ENCODE peak calls at places on chromosomes 1 and 21, in five cellular contexts. F, H, V, X and S are unnamed samples.

GRCh38 chr1:207789386-207789785 is 37.5 kb downstream of the CD46 start:
- DNase-seq in V (no peak), H (no peak), F (no peak), X (no peak), S (no peak)

GRCh38 chr1:3327389-3327702 is 127.1 kb upstream of the ARHGEF16 start:
- DNase-seq in H (no peak), V (no peak), F (no peak), X (no peak), S (no peak)

GRCh38 chr1:241475688-241476087 is 43.9 kb downstream of the FH start:
- DNase-seq in X (no peak), F (no peak), V (no peak), H (no peak), S (no peak)

GRCh38 chr21:34075760-34076159 is 2.4 kb downstream of the MRPS6 start:
- DNase-seq in H (no peak), V (no peak), F (no peak), X (no peak), S (no peak)

GRCh38 chr21:45436371-45437040 is 31.5 kb downstream of the COL18A1 start:
- DNase-seq in F (no peak), V (no peak), H (no peak), X (no peak), S (no peak)

GRCh38 chr1:240178366-240178765 is 86.7 kb downstream of the FMN2 start:
- DNase-seq in F (no peak), H (no peak), V (no peak), X (no peak), S (no peak)

GRCh38 chr1:207825719-207826556 is 74.1 kb downstream of the CD46 start:
- DNase-seq in H (no peak), X (peak), F (peak), V (peak), S (no peak)

GRCh38 chr1:201376464-201377374 is 761 bp downstream of the TNNT2 start:
- DNase-seq in X (no peak), H (no peak), F (peak), V (no peak), S (no peak)

GRCh38 chr21:42127164-42128125 is 56.3 kb downstream of the UMODL1 start:
- DNase-seq in F (no peak), V (no peak), H (no peak), X (no peak), S (no peak)

DNA sequence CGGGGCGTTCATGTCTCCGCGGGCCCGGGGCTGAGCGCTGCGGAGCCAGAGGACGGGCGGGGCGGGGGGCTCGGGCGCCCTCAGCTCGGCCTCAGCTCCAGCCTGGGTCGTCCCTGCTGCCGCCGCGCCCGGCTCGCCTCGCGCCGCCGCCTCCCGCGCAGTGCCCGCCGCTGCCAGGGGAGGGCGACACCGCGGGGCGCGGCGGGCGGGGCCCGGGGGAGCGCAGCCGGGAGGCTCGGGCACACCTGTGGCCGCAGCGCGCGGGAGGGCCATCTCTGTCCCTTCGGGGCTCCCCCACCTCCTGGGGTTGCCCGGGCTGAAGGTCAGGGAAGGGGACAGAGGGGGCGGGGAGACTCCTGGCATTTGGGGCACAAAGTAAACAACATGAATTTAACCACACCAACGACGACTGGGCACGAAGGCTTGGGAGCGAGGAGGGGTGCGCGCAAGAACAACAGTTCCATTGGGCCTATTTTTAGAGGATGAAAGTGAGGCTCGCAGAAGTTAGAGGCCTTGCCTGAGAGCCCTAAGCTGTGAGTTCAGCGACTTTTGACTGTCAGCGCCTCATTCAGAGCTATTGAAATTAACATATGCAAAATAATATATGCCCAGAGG is at the start of gene FAM131C:
- DNase-seq in V (no peak), X (no peak), F (no peak), H (no peak), S (no peak)
- H3K4me3 ChIP-seq in V (peak), X (peak), F (peak), H (peak), S (peak)

DNA sequence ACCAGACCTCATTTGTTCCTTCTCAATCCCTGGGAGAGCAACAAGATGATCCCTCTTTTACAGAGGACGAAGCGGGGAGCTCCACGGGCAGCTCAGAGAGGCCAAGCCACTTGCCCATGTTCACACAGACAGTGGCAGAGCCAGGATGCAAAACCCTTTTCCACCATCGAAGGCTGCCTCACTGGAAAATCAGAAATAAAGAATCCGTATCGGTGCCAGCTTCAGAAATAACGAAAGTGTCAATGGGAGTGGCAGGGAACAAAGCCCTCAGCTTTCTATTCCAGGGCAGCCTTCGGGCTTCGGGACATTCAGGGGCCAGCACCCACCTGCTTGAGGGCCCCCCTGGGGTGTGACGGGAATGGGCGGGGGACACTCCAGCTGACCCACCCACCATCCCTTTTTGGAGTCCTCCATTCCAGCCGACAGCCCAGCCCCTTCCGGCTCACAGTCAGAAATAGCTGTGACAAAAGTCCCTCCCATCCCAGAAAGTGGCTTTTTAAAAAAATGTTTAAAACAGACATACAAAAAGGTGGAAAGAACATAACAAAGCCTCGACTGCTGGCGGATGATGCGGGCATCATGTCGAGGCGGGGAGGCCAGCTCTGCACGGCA is 6.0 kb downstream of the IFFO2 start:
- DNase-seq in X (peak), F (no peak), V (peak), H (no peak), S (no peak)
- H3K4me3 ChIP-seq in X (no peak), F (no peak), V (peak), H (peak), S (peak)

DNA sequence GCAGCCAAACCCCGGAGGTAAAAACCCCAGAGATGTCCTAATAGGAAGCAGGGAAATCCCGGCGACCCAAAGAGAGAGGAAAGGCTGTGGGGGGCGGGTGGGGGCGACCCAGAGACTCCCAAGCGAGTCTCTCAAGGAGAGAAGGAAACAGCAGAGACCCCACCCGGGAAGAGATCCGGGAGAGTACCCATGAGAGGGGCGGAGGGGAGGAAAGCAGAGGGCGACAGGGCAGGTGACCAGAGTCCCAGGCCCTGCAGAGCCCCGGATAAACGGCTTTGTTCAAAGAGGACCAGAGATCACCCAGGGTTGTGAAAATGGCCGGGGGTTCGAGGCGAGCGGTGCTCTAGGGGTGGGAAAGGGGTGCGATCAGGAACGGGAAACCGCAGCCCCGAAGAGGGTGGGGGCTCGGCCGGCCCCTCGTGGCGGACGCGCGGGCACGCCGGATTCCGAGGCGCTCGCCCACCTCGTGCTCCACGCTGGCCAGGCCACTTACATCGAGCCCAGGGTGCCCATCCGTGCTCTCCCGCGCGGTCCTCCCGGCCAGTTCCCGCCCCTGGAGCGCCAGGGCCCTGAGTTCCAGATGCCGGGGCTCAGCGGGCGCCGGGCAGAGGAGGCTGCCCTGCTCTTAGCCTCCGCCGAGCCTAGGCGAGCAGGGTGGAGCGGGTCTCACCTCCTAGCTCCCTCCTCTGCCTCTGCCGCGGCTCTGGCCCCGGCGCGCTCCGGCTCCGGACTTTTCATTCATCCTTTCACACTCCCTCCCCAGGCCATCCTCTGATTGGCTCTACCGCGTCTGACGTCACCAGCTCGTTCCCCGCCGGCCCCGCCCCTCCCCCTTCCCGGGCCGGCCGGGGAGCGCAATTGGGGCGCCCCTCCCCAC is 52.3 kb downstream of the RHBG start:
- DNase-seq in X (peak), V (peak), F (peak), H (no peak), S (peak)
- H3K4me3 ChIP-seq in X (no peak), V (peak), F (peak), H (peak), S (peak)

GRCh38 chr1:38990746-38991637 is at the start of gene AKIRIN1:
- DNase-seq in X (peak), F (peak), H (peak), V (peak), S (peak)

GRCh38 chr1:38992450-38993111 is 1.5 kb downstream of the AKIRIN1 start:
- DNase-seq in X (no peak), H (no peak), V (no peak), F (no peak), S (no peak)

GRCh38 chr1:38990401-38990745 is 703 bp upstream of the AKIRIN1 start:
- DNase-seq in V (no peak), X (no peak), H (no peak), F (no peak), S (no peak)

GRCh38 chr1:38991638-38992449 is 768 bp downstream of the AKIRIN1 start:
- DNase-seq in F (peak), X (peak), V (peak), H (no peak), S (peak)

GRCh38 chr1:38989979-38990378 is 1.1 kb upstream of the AKIRIN1 start:
- DNase-seq in V (no peak), X (no peak), F (no peak), H (no peak), S (no peak)
- H3K4me3 ChIP-seq in V (no peak), X (no peak), F (peak), H (no peak), S (no peak)

GRCh38 chr1:119632103-119632490 is 16.0 kb downstream of the ZNF697 start:
- DNase-seq in H (no peak), V (peak), X (no peak), F (no peak), S (no peak)
- H3K4me3 ChIP-seq in H (no peak), V (peak), X (no peak), F (no peak), S (peak)

GRCh38 chr21:16418663-16419062 is 688.9 kb downstream of the USP25 start:
- DNase-seq in F (no peak), X (no peak), H (no peak), V (no peak), S (no peak)
- H3K4me3 ChIP-seq in F (no peak), X (no peak), H (no peak), V (peak), S (peak)

DNA sequence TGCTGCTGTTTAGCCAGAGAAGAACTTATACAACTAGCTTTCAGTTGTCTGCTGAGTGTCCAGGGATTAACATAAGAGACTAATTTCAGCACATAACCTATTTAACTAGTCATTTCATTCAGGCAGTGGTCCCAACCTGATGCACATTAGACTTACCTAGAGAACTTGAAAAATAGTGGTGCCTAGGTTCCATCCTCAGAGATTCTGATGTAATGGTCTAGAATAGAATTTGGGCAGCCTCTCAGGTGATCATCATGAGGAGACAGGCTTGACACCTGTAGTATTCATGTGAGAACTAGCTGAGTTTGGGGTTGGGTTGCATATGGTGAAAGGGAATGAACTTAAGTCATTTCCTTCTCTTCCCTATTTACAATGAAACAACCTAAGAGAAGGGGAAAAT is 24.8 kb downstream of the CNST start:
- DNase-seq in H (no peak), F (no peak), V (no peak), X (no peak), S (no peak)
- H3K4me3 ChIP-seq in H (no peak), F (no peak), V (no peak), X (no peak), S (no peak)

GRCh38 chr1:95113684-95114083 is 3.5 kb upstream of the TLCD4 start:
- DNase-seq in F (no peak), V (no peak), X (no peak), H (no peak), S (no peak)
- H3K4me3 ChIP-seq in F (no peak), V (no peak), X (no peak), H (no peak), S (no peak)